ENCODE peak calls at places on chromosomes 2 and 18, in eight cellular contexts. G is neural crest cell, K is fibroblast of mammary gland, E is Calu3, J is upper lobe of right lung, I is coronary artery, D is lower leg skin, Z is left ventricle myocardium inferior. A is an unnamed sample.

GRCh38 chr2:187037310-187037709 is 188.3 kb upstream of the ZSWIM2 start:
- DNase-seq in E (no peak), Z (no peak), K (no peak), D (no peak), J (no peak), G (no peak), I (no peak), A (no peak)

GRCh38 chr2:67311536-67311935 is 85.6 kb upstream of the ETAA1 start:
- DNase-seq in J (no peak), I (no peak), G (no peak), D (no peak), E (no peak), K (peak; percentile 90), Z (no peak), A (no peak)

GRCh38 chr2:10564876-10565425 is 116.8 kb upstream of the ODC1 start:
- DNase-seq in K (no peak), D (no peak), I (no peak), E (no peak), Z (no peak), J (no peak), G (no peak), A (no peak)

GRCh38 chr2:3596891-3597290 is 2.0 kb downstream of the COLEC11 start:
- DNase-seq in G (no peak), Z (no peak), K (no peak), D (no peak), J (no peak), I (no peak), E (no peak), A (peak; percentile 72)

GRCh38 chr2:159065313-159065712 is 96.9 kb downstream of the TANC1 start:
- DNase-seq in Z (no peak), G (no peak), I (no peak), D (no peak), J (no peak), E (no peak), K (no peak), A (no peak)

GRCh38 chr18:64100136-64100922 is 48.6 kb downstream of the LINC00305 start:
- DNase-seq in J (no peak), Z (no peak), K (no peak), G (no peak), D (no peak), E (no peak), I (no peak), A (no peak)

GRCh38 chr2:108323619-108324018 is 34.9 kb downstream of the SULT1C2 start:
- DNase-seq in K (peak; percentile 78), I (no peak), D (no peak), E (no peak), G (no peak), Z (no peak), J (no peak), A (no peak)

GRCh38 chr18:22176622-22177495 is 7.5 kb downstream of the GATA6 start:
- DNase-seq in G (no peak), I (no peak), K (no peak), E (no peak), J (peak; percentile 78), D (no peak), Z (peak; percentile 28), A (no peak)

GRCh38 chr2:85893428-85894258 is 4.9 kb upstream of the ST3GAL5 start:
- DNase-seq in Z (no peak), K (peak; percentile 84), D (no peak), G (no peak), J (no peak), E (no peak), I (no peak), A (no peak)

GRCh38 chr2:169479257-169480078 is at the start of gene BBS5:
- DNase-seq in I (peak; percentile 85), J (peak; percentile 93), D (peak; percentile 64), Z (peak; percentile 86), K (peak; percentile 81), E (peak; percentile 64), G (peak; percentile 63), A (peak; percentile 95)

DNA sequence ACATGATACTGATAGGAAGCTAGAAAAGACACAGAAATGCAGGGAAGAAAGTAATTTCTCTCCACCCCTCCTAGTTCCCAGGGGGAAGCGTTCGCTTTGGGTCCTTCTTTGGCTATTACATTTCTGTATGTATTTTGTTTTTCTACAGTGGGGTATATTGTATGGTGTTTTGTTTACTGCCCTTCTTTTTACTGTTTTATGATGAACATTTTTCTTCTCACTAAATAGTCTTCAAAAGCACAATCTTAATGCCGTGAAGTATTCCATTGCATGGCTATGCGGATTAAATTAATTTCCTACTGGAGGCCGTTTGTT is 354 bp upstream of the TMBIM1 start:
- DNase-seq in I (no peak), E (no peak), J (no peak), D (no peak), Z (no peak), G (no peak), K (no peak), A (no peak)
- TF ChIP-seq CTCF in I (peak; percentile 47), E (no peak), J (no peak), D (no peak), Z (peak; percentile 45), G (peak; percentile 40), K (no peak), A (peak; percentile 53)

GRCh38 chr18:45733535-45733934 is 9.6 kb downstream of the SLC14A1 start:
- DNase-seq in D (no peak), Z (no peak), J (no peak), G (no peak), K (no peak), E (no peak), I (no peak), A (no peak)
- TF ChIP-seq CTCF in D (no peak), Z (no peak), J (no peak), G (no peak), K (no peak), E (no peak), I (no peak), A (no peak)

GRCh38 chr2:59288771-59289170 is 1047.6 kb upstream of the FANCL start:
- DNase-seq in I (no peak), E (no peak), D (no peak), K (no peak), G (no peak), J (no peak), Z (no peak), A (no peak)
- TF ChIP-seq CTCF in I (no peak), E (no peak), D (no peak), K (no peak), G (no peak), J (no peak), Z (no peak), A (no peak)

GRCh38 chr18:50051288-50051687 is 143.7 kb downstream of the MYO5B start:
- DNase-seq in I (no peak), K (peak; percentile 14), J (no peak), E (peak; percentile 50), Z (no peak), G (no peak), D (no peak), A (no peak)
- TF ChIP-seq CTCF in I (no peak), K (peak; percentile 34), J (peak; percentile 6), E (peak; percentile 39), Z (peak; percentile 35), G (no peak), D (no peak), A (peak; percentile 39)

GRCh38 chr18:73852789-73853188 is 294.8 kb downstream of the FBXO15 start:
- DNase-seq in E (no peak), Z (no peak), J (no peak), K (no peak), I (no peak), D (no peak), G (no peak), A (no peak)

GRCh38 chr18:73850782-73851181 is 296.9 kb downstream of the FBXO15 start:
- DNase-seq in Z (no peak), I (no peak), K (no peak), D (no peak), G (no peak), E (no peak), J (no peak), A (no peak)

GRCh38 chr18:73842795-73843394 is 304.7 kb downstream of the FBXO15 start:
- DNase-seq in D (peak; percentile 28), Z (no peak), J (no peak), E (peak; percentile 75), K (peak; percentile 60), G (peak; percentile 66), I (no peak), A (no peak)

GRCh38 chr18:73848656-73849055 is 299.0 kb downstream of the FBXO15 start:
- DNase-seq in I (no peak), D (peak; percentile 61), E (no peak), G (no peak), K (peak; percentile 93), Z (no peak), J (no peak), A (no peak)
- TF ChIP-seq CTCF in I (no peak), D (no peak), E (no peak), G (no peak), K (no peak), Z (no peak), J (no peak), A (no peak)

GRCh38 chr18:76380791-76381405 is 114.1 kb downstream of the ZNF516 start:
- DNase-seq in D (no peak), I (no peak), G (peak; percentile 27), E (no peak), Z (no peak), J (no peak), K (peak; percentile 14), A (no peak)
- TF ChIP-seq CTCF in D (no peak), I (no peak), G (peak; percentile 61), E (no peak), Z (peak; percentile 34), J (peak; percentile 41), K (peak; percentile 43), A (peak; percentile 69)

GRCh38 chr2:127196998-127197397 is 23.1 kb downstream of the CYP27C1 start:
- DNase-seq in G (no peak), D (no peak), E (no peak), K (no peak), J (no peak), Z (no peak), I (no peak), A (no peak)
- TF ChIP-seq CTCF in G (peak; percentile 62), D (no peak), E (peak; percentile 68), K (peak; percentile 33), J (peak; percentile 39), Z (no peak), I (no peak), A (peak; percentile 66)

DNA sequence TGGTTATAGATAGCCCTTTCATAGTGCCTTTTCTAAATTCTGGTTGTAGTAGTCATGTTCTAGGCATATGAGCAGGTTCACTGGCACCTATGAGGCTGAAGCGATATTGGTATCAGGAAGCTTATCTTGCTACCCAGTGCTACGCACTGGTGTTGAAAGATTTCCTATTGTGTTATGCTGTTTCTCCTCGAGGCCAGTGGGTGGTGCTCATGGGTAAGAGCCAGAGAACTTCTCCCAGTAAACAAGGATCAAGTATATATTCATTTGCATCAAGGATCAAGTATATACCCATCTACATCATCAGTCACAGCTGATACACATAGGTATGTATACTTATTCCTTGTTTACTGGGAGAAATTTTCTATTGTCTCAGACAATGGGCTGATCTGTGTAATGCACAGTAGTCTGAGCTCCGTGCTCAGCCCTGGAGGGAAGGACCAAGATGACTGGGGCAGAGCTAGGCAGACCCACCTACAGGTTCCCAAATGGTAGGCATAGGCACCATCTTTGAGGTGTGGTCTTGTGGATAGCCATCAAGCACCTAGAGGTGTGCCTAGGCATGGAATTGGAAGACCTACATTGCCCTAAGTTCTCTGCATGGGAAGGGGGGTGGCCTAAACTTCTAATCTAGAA is 101.2 kb upstream of the GALNT13 start:
- DNase-seq in E (peak; percentile 7), J (no peak), D (no peak), K (peak; percentile 1), G (no peak), Z (no peak), I (no peak), A (no peak)
- TF ChIP-seq CTCF in E (peak; percentile 20), J (peak; percentile 13), D (no peak), K (peak; percentile 13), G (peak; percentile 47), Z (no peak), I (no peak), A (peak; percentile 18)

GRCh38 chr18:42956287-42956686 is 159.2 kb downstream of the RIT2 start:
- DNase-seq in K (no peak), Z (no peak), D (no peak), G (no peak), E (no peak), J (no peak), I (no peak), A (no peak)
- TF ChIP-seq CTCF in K (no peak), Z (no peak), D (no peak), G (no peak), E (no peak), J (no peak), I (no peak), A (no peak)